ENCODE peak calls at places on chromosome 19, in six cellular contexts. One of them, this sample, is unnamed.

GRCh38 chr19:4130635-4131438 is 6.9 kb upstream of the MAP2K2 start:
- DNase-seq in breast epithelium: no peak
- DNase-seq in right lobe of liver: no peak
- DNase-seq in heart left ventricle: no peak
- DNase-seq in esophagus squamous epithelium: no peak
- DNase-seq in testis: no peak
- DNase-seq in this sample: peak

GRCh38 chr19:41698746-41699230 is 9.6 kb upstream of the CEACAM5 start:
- DNase-seq in breast epithelium: no peak
- DNase-seq in right lobe of liver: no peak
- DNase-seq in testis: no peak
- DNase-seq in esophagus squamous epithelium: no peak
- DNase-seq in heart left ventricle: no peak
- DNase-seq in this sample: no peak

GRCh38 chr19:30733826-30734550 is 361.8 kb downstream of the ZNF536 start:
- DNase-seq in esophagus squamous epithelium: no peak
- DNase-seq in testis: no peak
- DNase-seq in heart left ventricle: no peak
- DNase-seq in breast epithelium: no peak
- DNase-seq in right lobe of liver: no peak
- DNase-seq in this sample: no peak

GRCh38 chr19:24062222-24062621 is 24.8 kb upstream of the ZNF254 start:
- DNase-seq in testis: no peak
- DNase-seq in esophagus squamous epithelium: no peak
- DNase-seq in right lobe of liver: no peak
- DNase-seq in breast epithelium: no peak
- DNase-seq in heart left ventricle: no peak
- DNase-seq in this sample: no peak

GRCh38 chr19:3302755-3303154 is 63.6 kb upstream of the NFIC start:
- DNase-seq in testis: no peak
- DNase-seq in heart left ventricle: no peak
- DNase-seq in breast epithelium: no peak
- DNase-seq in right lobe of liver: no peak
- DNase-seq in esophagus squamous epithelium: no peak
- DNase-seq in this sample: no peak

GRCh38 chr19:44847144-44848035 is 1.3 kb downstream of the NECTIN2 start:
- DNase-seq in heart left ventricle: peak
- DNase-seq in breast epithelium: peak
- DNase-seq in esophagus squamous epithelium: no peak
- DNase-seq in testis: peak
- DNase-seq in right lobe of liver: peak
- DNase-seq in this sample: no peak

GRCh38 chr19:46736544-46737274 is 9.1 kb upstream of the FKRP start:
- DNase-seq in esophagus squamous epithelium: no peak
- DNase-seq in heart left ventricle: peak
- DNase-seq in right lobe of liver: no peak
- DNase-seq in testis: peak
- DNase-seq in breast epithelium: no peak
- DNase-seq in this sample: no peak

GRCh38 chr19:17037966-17038500 is 11.4 kb upstream of the CPAMD8 start:
- DNase-seq in breast epithelium: no peak
- DNase-seq in esophagus squamous epithelium: no peak
- DNase-seq in heart left ventricle: no peak
- DNase-seq in right lobe of liver: no peak
- DNase-seq in testis: no peak
- DNase-seq in this sample: no peak

GRCh38 chr19:30932854-30933253 is 416.4 kb downstream of the TSHZ3 start:
- DNase-seq in right lobe of liver: no peak
- DNase-seq in heart left ventricle: no peak
- DNase-seq in esophagus squamous epithelium: no peak
- DNase-seq in testis: no peak
- DNase-seq in breast epithelium: no peak
- DNase-seq in this sample: no peak

DNA sequence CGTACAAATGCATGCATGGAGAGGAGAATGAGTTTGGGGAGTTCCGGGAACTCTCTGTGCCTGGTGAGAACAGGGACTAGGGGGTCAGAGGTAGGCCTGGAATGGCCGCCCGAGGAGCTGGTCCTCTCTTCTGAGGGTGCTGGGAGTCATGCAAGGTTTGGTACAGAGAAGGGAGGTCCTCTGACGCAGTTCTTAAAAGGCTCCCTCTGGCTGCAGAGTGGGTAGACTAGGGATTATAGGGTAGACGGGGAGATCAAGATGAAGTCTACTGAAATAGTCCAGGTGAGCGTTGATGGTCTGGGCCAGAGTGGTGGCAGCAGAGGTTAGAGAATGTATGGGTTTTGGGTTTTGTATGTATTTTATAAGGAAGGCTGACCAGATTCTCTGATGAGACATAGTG is 796 bp downstream of the ZNF304 start:
- DNase-seq in heart left ventricle: no peak
- DNase-seq in right lobe of liver: no peak
- DNase-seq in esophagus squamous epithelium: no peak
- DNase-seq in breast epithelium: no peak
- DNase-seq in testis: no peak
- DNase-seq in this sample: no peak
- H3K4me3 ChIP-seq in heart left ventricle: peak
- H3K4me3 ChIP-seq in right lobe of liver: peak
- H3K4me3 ChIP-seq in esophagus squamous epithelium: peak
- H3K4me3 ChIP-seq in breast epithelium: peak
- H3K4me3 ChIP-seq in testis: peak
- H3K4me3 ChIP-seq in this sample: peak

GRCh38 chr19:57788114-57788692 is 18.7 kb downstream of the ZNF586 start:
- DNase-seq in testis: no peak
- DNase-seq in esophagus squamous epithelium: no peak
- DNase-seq in heart left ventricle: no peak
- DNase-seq in right lobe of liver: no peak
- DNase-seq in breast epithelium: no peak
- DNase-seq in this sample: no peak

GRCh38 chr19:57786906-57787305 is 17.4 kb downstream of the ZNF586 start:
- DNase-seq in esophagus squamous epithelium: no peak
- DNase-seq in right lobe of liver: no peak
- DNase-seq in testis: no peak
- DNase-seq in breast epithelium: no peak
- DNase-seq in heart left ventricle: no peak
- DNase-seq in this sample: no peak

GRCh38 chr19:57789288-57789687 is 19.8 kb downstream of the ZNF586 start:
- DNase-seq in testis: no peak
- DNase-seq in right lobe of liver: no peak
- DNase-seq in breast epithelium: no peak
- DNase-seq in heart left ventricle: no peak
- DNase-seq in esophagus squamous epithelium: no peak
- DNase-seq in this sample: no peak

DNA sequence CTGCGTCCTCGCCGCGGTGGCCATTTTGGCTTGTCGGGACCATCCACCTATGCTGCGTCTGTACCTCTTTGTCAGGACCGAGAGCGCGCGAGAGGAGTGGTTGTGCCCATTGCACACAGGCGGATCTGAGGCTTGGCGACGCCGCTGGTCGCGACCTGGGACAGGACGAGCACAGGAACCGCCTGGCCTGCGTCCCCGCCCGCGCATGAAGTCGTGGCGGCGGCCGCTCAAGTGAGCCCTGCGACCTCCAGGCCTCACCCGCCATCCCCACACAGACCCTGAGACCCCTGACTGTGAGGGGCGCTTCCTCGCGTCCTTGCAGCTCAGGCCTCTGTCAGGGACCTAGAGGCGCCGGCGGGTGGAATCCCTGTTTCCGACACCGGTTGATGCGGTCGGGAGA is 16.8 kb downstream of the ZNF586 start:
- DNase-seq in testis: no peak
- DNase-seq in heart left ventricle: no peak
- DNase-seq in right lobe of liver: no peak
- DNase-seq in esophagus squamous epithelium: no peak
- DNase-seq in breast epithelium: no peak
- DNase-seq in this sample: no peak
- TF ChIP-seq POLR2A in testis: no peak
- TF ChIP-seq POLR2A in heart left ventricle: no peak
- TF ChIP-seq POLR2A in right lobe of liver: no peak
- TF ChIP-seq POLR2A in esophagus squamous epithelium: no peak
- TF ChIP-seq POLR2A in breast epithelium: no peak
- TF ChIP-seq POLR2A in this sample: no peak

GRCh38 chr19:55503447-55504251 is 15.4 kb downstream of the SSC5D start:
- DNase-seq in esophagus squamous epithelium: peak
- DNase-seq in heart left ventricle: peak
- DNase-seq in breast epithelium: peak
- DNase-seq in right lobe of liver: peak
- DNase-seq in testis: peak
- DNase-seq in this sample: peak
- H3K4me3 ChIP-seq in esophagus squamous epithelium: peak
- H3K4me3 ChIP-seq in heart left ventricle: peak
- H3K4me3 ChIP-seq in breast epithelium: peak
- H3K4me3 ChIP-seq in right lobe of liver: peak
- H3K4me3 ChIP-seq in testis: peak
- H3K4me3 ChIP-seq in this sample: peak

DNA sequence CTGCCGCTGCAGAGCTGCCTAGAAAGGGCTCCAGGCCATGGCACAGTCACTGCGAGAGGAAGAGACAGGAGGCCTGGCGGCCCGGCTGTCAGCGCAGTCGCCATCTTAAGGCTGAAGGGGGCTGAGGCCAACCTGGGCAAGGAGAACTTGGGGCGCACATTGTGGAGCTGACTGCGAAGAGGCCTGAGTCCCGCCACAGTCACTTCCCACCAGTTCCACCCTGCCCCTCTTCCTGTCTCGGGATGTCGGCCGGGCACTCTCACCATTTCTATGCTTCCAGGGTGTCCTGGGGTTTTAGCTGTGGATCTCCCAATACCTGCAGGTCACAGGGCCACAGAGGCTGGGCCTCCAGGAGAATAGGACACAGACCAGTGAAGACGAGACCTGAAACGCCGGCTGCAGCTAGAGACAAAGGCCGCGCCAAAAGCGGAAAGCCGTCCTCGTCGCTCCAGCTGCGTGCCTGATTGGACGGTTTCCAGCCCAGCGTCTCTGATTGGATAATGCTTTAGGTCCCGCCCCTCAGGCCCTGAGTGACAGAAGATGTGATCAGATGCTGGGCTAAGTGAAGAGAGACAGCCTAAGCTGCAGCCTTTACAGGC is 71.1 kb downstream of the ZNF486 start:
- DNase-seq in esophagus squamous epithelium: peak
- DNase-seq in testis: peak
- DNase-seq in heart left ventricle: peak
- DNase-seq in breast epithelium: peak
- DNase-seq in right lobe of liver: peak
- DNase-seq in this sample: peak
- TF ChIP-seq POLR2A in esophagus squamous epithelium: no peak
- TF ChIP-seq POLR2A in testis: no peak
- TF ChIP-seq POLR2A in heart left ventricle: no peak
- TF ChIP-seq POLR2A in breast epithelium: no peak
- TF ChIP-seq POLR2A in right lobe of liver: no peak
- TF ChIP-seq POLR2A in this sample: no peak

GRCh38 chr19:55858401-55858800 is 22.1 kb downstream of the NLRP4 start:
- DNase-seq in heart left ventricle: no peak
- DNase-seq in testis: no peak
- DNase-seq in breast epithelium: no peak
- DNase-seq in right lobe of liver: no peak
- DNase-seq in esophagus squamous epithelium: no peak
- DNase-seq in this sample: no peak

GRCh38 chr19:55857974-55858373 is 21.6 kb downstream of the NLRP4 start:
- DNase-seq in right lobe of liver: no peak
- DNase-seq in esophagus squamous epithelium: no peak
- DNase-seq in breast epithelium: no peak
- DNase-seq in testis: no peak
- DNase-seq in heart left ventricle: no peak
- DNase-seq in this sample: no peak

GRCh38 chr19:55857149-55857548 is 20.8 kb downstream of the NLRP4 start:
- DNase-seq in breast epithelium: no peak
- DNase-seq in heart left ventricle: no peak
- DNase-seq in esophagus squamous epithelium: no peak
- DNase-seq in testis: no peak
- DNase-seq in right lobe of liver: no peak
- DNase-seq in this sample: no peak

DNA sequence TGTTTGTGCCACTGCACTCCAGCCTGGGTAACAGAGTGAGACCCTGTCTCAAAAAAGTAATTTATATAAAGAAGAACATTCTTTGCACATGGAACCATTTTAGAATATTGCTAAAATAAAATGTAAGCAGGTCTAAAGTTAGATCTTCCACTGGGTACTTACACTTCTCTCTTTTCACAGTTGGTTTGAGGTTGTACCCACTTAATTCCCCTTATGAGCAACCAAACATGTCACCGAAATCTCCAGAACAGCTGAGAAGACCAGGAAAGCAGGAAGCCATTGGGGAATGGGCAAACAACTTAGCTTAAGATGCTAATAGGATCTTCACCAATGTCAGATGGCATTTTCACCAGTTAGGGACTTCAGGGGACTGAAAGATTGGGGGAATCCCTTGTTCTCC is 18.8 kb downstream of the NLRP4 start:
- DNase-seq in esophagus squamous epithelium: no peak
- DNase-seq in heart left ventricle: no peak
- DNase-seq in testis: no peak
- DNase-seq in breast epithelium: no peak
- DNase-seq in right lobe of liver: no peak
- DNase-seq in this sample: no peak
- H3K4me3 ChIP-seq in esophagus squamous epithelium: no peak
- H3K4me3 ChIP-seq in heart left ventricle: no peak
- H3K4me3 ChIP-seq in testis: no peak
- H3K4me3 ChIP-seq in breast epithelium: no peak
- H3K4me3 ChIP-seq in right lobe of liver: no peak
- H3K4me3 ChIP-seq in this sample: no peak

GRCh38 chr19:7113233-7113632 is 43.7 kb downstream of the ZNF557 start:
- DNase-seq in esophagus squamous epithelium: no peak
- DNase-seq in testis: no peak
- DNase-seq in heart left ventricle: no peak
- DNase-seq in right lobe of liver: no peak
- DNase-seq in breast epithelium: no peak
- DNase-seq in this sample: no peak
- TF ChIP-seq POLR2A in esophagus squamous epithelium: no peak
- TF ChIP-seq POLR2A in testis: no peak
- TF ChIP-seq POLR2A in heart left ventricle: no peak
- TF ChIP-seq POLR2A in right lobe of liver: no peak
- TF ChIP-seq POLR2A in breast epithelium: no peak
- TF ChIP-seq POLR2A in this sample: no peak

GRCh38 chr19:56125806-56126590 is 4.9 kb upstream of the ZNF787 start:
- DNase-seq in breast epithelium: no peak
- DNase-seq in right lobe of liver: no peak
- DNase-seq in esophagus squamous epithelium: no peak
- DNase-seq in testis: no peak
- DNase-seq in heart left ventricle: peak
- DNase-seq in this sample: no peak
- H3K4me3 ChIP-seq in breast epithelium: no peak
- H3K4me3 ChIP-seq in right lobe of liver: no peak
- H3K4me3 ChIP-seq in esophagus squamous epithelium: no peak
- H3K4me3 ChIP-seq in testis: no peak
- H3K4me3 ChIP-seq in heart left ventricle: no peak
- H3K4me3 ChIP-seq in this sample: no peak

This sample was measured in Peyer's patch.